ENCODE peak calls at places on chromosome 22, in five cellular contexts. W is IMR-90, Z is PC-3, T is fibroblast of lung, R is K562. L is an unnamed sample. For H3K4me1, the result is how much of the 10 kb centered on the place peaks cover.

GRCh38 chr22:21984793-21985192 is 2.2 kb upstream of the TOP3B start:
- DNase-seq in W (peak), Z (peak), T (no peak), R (peak), L (peak)

GRCh38 chr22:21009638-21010425 is 5.1 kb upstream of the P2RX6 start:
- DNase-seq in W (peak), Z (peak), T (peak), R (peak), L (peak)

GRCh38 chr22:20584872-20585639 is 77.6 kb downstream of the MED15 start:
- DNase-seq in W (no peak), Z (no peak), T (peak), R (no peak), L (no peak)

GRCh38 chr22:48835857-48836672 is 991.6 kb downstream of the BRD1 start:
- DNase-seq in W (no peak), Z (no peak), T (no peak), R (no peak), L (no peak)

GRCh38 chr22:39985383-39986045 is 9.2 kb upstream of the FAM83F start:
- DNase-seq in W (no peak), Z (no peak), T (no peak), R (no peak), L (no peak)

GRCh38 chr22:17396531-17396930 is 27.3 kb downstream of the CECR2 start:
- DNase-seq in W (no peak), Z (peak), T (no peak), R (no peak), L (no peak)

GRCh38 chr22:19774628-19775027 is 14.1 kb downstream of the TBX1 start:
- DNase-seq in W (no peak), Z (no peak), T (no peak), R (no peak), L (no peak)

GRCh38 chr22:48660795-48661740 is 1166.6 kb downstream of the BRD1 start:
- DNase-seq in W (no peak), Z (no peak), T (no peak), R (no peak), L (no peak)

GRCh38 chr22:40660725-40661124 is 18.6 kb upstream of the MCHR1 start:
- DNase-seq in W (no peak), Z (no peak), T (no peak), R (no peak), L (no peak)

GRCh38 chr22:48096846-48097665 is 1334.6 kb downstream of the TBC1D22A start:
- DNase-seq in W (no peak), Z (no peak), T (no peak), R (no peak), L (peak)

GRCh38 chr22:48940988-48941902 is 886.4 kb downstream of the BRD1 start:
- DNase-seq in W (no peak), Z (no peak), T (no peak), R (no peak), L (peak)

GRCh38 chr22:49087163-49087562 is 740.5 kb downstream of the BRD1 start:
- DNase-seq in W (no peak), Z (no peak), T (no peak), R (no peak), L (no peak)

GRCh38 chr22:50713571-50714056 is 24.4 kb upstream of the ACR start:
- DNase-seq in W (no peak), Z (no peak), T (no peak), R (no peak), L (no peak)

GRCh38 chr22:50714631-50715179 is 23.3 kb upstream of the ACR start:
- DNase-seq in W (no peak), Z (no peak), T (no peak), R (no peak), L (no peak)

GRCh38 chr22:50715250-50715649 is 22.8 kb upstream of the ACR start:
- DNase-seq in W (no peak), Z (no peak), T (no peak), R (no peak), L (no peak)

GRCh38 chr22:50713008-50713385 is 25.0 kb upstream of the ACR start:
- DNase-seq in W (no peak), Z (no peak), T (no peak), R (no peak), L (no peak)

GRCh38 chr22:50714150-50714549 is 23.9 kb upstream of the ACR start:
- DNase-seq in W (no peak), Z (no peak), T (no peak), R (no peak), L (no peak)
- H3K4me1 ChIP-seq in W (under half), Z (under half), T (under half), R (under half), L (under half)

DNA sequence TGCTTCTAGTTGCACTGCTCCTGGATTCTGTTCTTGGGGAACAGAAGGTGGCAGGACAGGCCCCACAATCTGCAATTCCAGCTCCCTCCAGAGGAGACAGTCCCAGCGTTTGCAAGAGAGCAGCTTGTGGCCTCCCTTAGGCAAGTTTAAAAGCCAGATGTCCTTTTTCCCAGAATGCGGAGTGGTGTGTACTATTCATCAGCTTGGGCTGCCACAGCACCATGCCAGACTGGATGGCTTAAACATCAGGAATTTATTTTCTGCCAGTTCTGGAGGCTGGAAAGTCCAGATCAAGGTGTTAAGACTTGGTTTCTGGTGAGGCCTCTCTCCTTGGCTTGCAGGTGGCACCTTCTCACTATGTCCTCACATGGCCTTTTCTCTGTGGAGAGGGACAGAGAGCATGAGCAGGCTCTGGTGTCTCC is 11.7 kb downstream of the MIAT start:
- DNase-seq in W (peak), Z (peak), T (no peak), R (no peak), L (peak)
- TF ChIP-seq CTCF in W (peak), Z (peak), T (peak), R (peak), L (peak)

GRCh38 chr22:38051261-38051660 is 5.9 kb upstream of the PICK1 start:
- DNase-seq in W (no peak), Z (no peak), T (no peak), R (no peak), L (no peak)

GRCh38 chr22:38049812-38050619 is 7.2 kb upstream of the PICK1 start:
- DNase-seq in W (no peak), Z (no peak), T (no peak), R (no peak), L (no peak)

GRCh38 chr22:38050720-38051119 is 6.5 kb upstream of the PICK1 start:
- DNase-seq in W (no peak), Z (no peak), T (no peak), R (no peak), L (no peak)

GRCh38 chr22:38056969-38057841 is at the start of gene PICK1:
- DNase-seq in W (peak), Z (peak), T (peak), R (peak), L (peak)

DNA sequence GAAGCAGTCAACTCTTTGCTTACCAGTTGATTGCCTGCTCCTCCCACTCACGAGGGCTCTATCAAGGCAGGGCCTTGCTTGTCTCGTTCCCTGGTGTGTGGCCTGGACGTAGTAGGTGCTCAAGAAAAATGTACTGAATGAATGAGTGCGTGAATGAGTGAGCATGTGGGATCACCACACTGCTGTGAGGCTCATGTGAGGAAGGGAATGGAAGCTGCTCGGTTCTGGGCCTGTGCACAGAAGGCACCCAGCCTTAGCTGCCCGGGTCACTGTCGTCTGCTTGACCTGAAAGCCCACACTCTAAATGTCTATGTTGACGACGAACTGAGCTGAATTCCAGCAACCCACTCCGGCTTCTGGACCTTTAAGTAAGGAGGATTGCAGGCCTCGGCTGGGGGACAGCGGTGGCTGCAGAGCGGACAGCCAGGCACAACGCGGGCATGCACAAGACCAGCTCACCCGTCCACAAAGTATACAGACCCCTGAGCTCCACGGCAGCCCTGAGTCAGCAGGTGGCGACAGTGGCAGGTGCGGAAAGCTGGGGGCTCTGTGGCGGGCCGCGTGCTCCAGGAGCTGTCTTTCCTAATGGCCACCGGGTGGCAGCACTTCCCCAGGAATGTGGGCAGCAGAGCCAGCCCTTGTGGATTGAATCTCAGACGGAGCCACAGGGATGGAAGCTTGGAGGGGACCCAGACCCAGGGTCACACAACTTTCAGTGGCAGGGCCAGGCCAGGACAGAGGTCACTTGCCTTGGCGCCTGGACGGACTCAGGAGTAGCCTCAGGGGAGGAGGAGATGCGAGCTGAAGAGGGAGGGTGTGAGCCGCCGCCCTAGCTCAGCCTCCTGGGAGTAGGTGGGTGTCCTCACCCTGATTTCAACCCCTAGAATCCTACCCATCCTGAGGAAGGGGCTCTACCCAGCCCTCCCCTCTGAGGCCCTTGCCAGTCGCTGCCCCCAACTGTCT is 5.0 kb upstream of the PICK1 start:
- DNase-seq in W (peak), Z (peak), T (peak), R (peak), L (peak)
- H3K9ac ChIP-seq in W (no peak), Z (no peak), T (no peak), R (peak), L (no peak)

GRCh38 chr22:42939451-42939881 is 75.5 kb downstream of the PACSIN2 start:
- DNase-seq in W (no peak), Z (peak), T (no peak), R (no peak), L (peak)

GRCh38 chr22:42942351-42942750 is 72.6 kb downstream of the PACSIN2 start:
- DNase-seq in W (no peak), Z (no peak), T (no peak), R (no peak), L (no peak)

GRCh38 chr22:42938449-42938848 is 76.5 kb downstream of the PACSIN2 start:
- DNase-seq in W (no peak), Z (no peak), T (no peak), R (no peak), L (peak)

GRCh38 chr22:42938976-42939375 is 76.0 kb downstream of the PACSIN2 start:
- DNase-seq in W (no peak), Z (no peak), T (no peak), R (no peak), L (peak)

DNA sequence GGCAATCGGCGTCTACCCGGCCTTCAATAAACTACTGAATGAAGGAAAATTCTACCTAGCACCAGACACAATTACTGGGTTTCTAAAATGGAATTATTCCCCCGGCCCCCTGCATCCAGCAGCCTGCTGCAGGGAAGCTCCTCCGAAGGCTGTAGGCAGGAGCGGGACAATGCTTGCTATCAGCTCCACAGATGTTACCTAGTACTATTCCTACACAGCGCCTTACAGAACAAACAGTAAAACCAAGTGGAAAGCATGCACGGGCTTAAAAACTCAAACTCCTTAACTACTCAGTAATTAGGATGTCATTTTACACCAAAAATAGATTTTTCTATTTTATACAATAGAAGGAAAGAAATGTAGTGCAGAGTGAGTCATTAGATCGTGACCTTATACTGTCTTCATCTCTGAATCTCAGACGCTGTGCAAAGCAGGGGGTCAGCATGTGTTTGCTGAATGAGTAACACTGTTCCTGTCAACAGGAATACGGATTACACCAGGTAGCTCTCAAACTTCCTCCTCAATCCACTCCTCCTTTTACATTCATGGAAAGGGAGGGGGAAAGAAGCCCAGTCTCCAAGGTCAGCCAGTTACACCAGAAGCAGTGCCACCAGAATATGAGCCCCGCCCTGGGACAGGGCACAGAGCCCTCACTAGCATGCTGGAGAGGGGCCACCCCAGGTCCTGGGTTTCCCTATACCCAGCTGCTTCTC is 74.9 kb downstream of the PACSIN2 start:
- DNase-seq in W (peak), Z (peak), T (peak), R (no peak), L (peak)
- H3K4me1 ChIP-seq in W (under half), Z (under half), T (under half), R (under half), L (under half)

GRCh38 chr22:32338757-32339156 is 18.9 kb upstream of the RFPL3 start:
- DNase-seq in W (no peak), Z (no peak), T (no peak), R (no peak), L (no peak)
- TF ChIP-seq CTCF in W (no peak), Z (no peak), T (no peak), R (no peak), L (no peak)

DNA sequence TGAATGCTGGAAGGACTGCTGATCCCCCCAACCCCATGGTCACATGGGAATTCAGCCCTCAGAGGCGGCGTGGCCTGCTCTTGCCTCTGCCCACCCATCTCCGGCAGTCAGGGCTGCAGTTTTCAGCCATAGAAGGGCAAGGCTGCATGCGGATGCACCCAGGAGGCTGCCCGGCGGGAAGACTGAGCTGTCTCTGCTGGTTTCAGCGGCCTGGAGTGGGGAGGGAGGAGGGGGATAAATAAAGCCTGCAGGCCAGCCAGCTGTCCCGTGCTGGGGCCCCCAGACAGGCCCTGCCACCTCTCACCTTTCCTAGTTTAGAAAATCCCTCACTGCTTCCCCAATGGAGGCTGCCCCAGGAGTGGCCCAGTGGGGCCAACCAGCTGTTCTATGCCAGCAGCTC is 4.8 kb downstream of the MICALL1 start:
- DNase-seq in W (no peak), Z (no peak), T (no peak), R (no peak), L (peak)
- H3K9ac ChIP-seq in W (no peak), Z (no peak), T (peak), R (peak), L (no peak)

DNA sequence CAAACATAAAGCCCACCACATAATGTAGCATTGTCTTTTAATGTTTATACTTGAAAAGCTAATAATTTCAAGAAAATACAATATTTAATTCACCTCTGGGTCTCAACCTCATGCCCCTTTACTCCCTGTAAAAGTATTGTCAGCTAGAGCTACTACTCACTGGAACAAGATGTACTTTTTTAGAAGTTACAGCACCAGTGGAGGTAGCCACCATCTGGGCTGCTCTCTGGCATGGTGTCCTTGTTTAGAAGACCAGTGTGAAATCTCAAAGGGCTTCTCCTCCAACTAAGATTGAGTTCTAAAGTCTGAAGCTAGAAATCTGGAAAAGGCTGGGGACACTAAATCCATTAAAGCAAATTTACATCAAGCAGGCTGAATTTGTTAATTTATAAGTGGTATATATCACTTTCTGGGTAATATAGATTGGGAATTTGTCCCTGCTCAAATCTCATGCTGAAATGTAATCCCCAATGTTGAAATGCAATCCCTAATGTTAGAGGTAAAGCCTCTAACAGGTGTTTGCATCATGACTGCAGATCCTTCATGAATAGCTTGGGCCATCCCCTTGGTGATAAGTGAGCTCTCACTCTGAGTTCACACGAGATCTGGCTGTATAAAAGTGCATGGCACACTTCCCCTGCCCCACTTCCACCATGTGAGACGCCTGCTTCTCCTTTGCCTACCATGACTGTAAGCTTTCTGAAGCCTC is 47.6 kb downstream of the PITPNB start:
- DNase-seq in W (no peak), Z (no peak), T (no peak), R (no peak), L (no peak)
- H3K4me1 ChIP-seq in W (under half), Z (under half), T (under half), R (under half), L (under half)

GRCh38 chr22:33919591-33920501 is at the start of gene LARGE1:
- DNase-seq in W (peak), Z (no peak), T (peak), R (peak), L (peak)

GRCh38 chr22:33918676-33919590 is 1.3 kb downstream of the LARGE1 start:
- DNase-seq in W (peak), Z (no peak), T (peak), R (no peak), L (no peak)

GRCh38 chr22:33914699-33915098 is 5.6 kb downstream of the LARGE1 start:
- DNase-seq in W (no peak), Z (no peak), T (no peak), R (no peak), L (no peak)

GRCh38 chr22:33920927-33921575 is 775 bp upstream of the LARGE1 start:
- DNase-seq in W (peak), Z (peak), T (peak), R (peak), L (peak)

DNA sequence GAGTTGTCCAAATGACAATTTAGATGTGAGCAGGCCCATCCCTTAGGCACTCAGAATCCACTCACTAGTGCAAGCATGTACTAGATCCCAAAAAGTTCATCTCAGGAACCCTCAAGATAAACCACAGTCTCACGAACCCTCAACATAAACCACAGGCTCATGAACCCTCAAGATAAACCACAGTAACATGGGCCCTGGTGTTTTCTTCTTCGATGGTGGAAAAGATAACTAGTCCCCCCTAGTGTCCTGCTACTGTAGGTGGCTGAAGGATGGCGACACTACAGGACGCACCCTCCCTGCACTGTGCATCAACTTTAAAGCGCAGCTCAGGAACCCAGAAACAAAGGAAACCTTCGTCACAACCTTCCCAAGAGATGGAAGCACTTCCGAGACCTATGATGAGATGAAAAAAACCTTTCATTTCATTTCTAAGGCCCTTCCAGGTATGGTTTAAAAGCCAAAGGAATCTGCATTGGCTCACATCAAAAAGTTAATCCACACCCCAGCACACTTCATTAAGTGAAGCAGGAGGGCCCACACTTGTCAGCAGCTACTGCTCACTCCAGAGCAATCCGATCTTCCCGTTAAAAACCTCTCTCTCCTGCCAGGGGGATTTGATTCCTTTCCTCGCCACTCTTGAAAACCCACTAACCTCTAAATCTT is 2.4 kb downstream of the LARGE1 start:
- DNase-seq in W (peak), Z (no peak), T (peak), R (no peak), L (peak)
- TF ChIP-seq CTCF in W (peak), Z (no peak), T (peak), R (no peak), L (peak)

L was measured in endodermal cell.